ENCODE peak calls at places on chromosomes 2 and 18, in five cellular contexts. One of them, this sample, is unnamed.

GRCh38 chr2:172307800-172308199 is 119.6 kb upstream of the ITGA6 start:
- DNase-seq in esophagus muscularis mucosa: no peak
- DNase-seq in HepG2: no peak
- DNase-seq in sigmoid colon: no peak
- DNase-seq in suprapubic skin: no peak
- DNase-seq in this sample: peak

GRCh38 chr2:70922591-70923234 is 13.0 kb upstream of the ATP6V1B1 start:
- DNase-seq in esophagus muscularis mucosa: no peak
- DNase-seq in HepG2: no peak
- DNase-seq in sigmoid colon: peak
- DNase-seq in suprapubic skin: no peak
- DNase-seq in this sample: no peak

GRCh38 chr18:63237911-63238710 is 81.5 kb downstream of the BCL2 start:
- DNase-seq in esophagus muscularis mucosa: peak
- DNase-seq in HepG2: peak
- DNase-seq in sigmoid colon: no peak
- DNase-seq in suprapubic skin: no peak
- DNase-seq in this sample: peak

GRCh38 chr2:10554961-10555809 is 107.1 kb upstream of the ODC1 start:
- DNase-seq in esophagus muscularis mucosa: no peak
- DNase-seq in HepG2: no peak
- DNase-seq in sigmoid colon: no peak
- DNase-seq in suprapubic skin: peak
- DNase-seq in this sample: no peak

GRCh38 chr2:234550511-234551107 is 53.7 kb upstream of the ARL4C start:
- DNase-seq in esophagus muscularis mucosa: no peak
- DNase-seq in HepG2: peak
- DNase-seq in sigmoid colon: peak
- DNase-seq in suprapubic skin: peak
- DNase-seq in this sample: peak

GRCh38 chr2:228689049-228689448 is 507.6 kb upstream of the SPHKAP start:
- DNase-seq in esophagus muscularis mucosa: no peak
- DNase-seq in HepG2: no peak
- DNase-seq in sigmoid colon: no peak
- DNase-seq in suprapubic skin: no peak
- DNase-seq in this sample: no peak

GRCh38 chr18:8525692-8526091 is 83.5 kb upstream of the RAB12 start:
- DNase-seq in esophagus muscularis mucosa: no peak
- DNase-seq in HepG2: peak
- DNase-seq in sigmoid colon: peak
- DNase-seq in suprapubic skin: no peak
- DNase-seq in this sample: no peak

GRCh38 chr2:100606740-100607343 is 44.0 kb downstream of the PDCL3 start:
- DNase-seq in esophagus muscularis mucosa: no peak
- DNase-seq in HepG2: peak
- DNase-seq in sigmoid colon: no peak
- DNase-seq in suprapubic skin: no peak
- DNase-seq in this sample: peak

GRCh38 chr18:48583568-48583967 is 44.7 kb downstream of the CTIF start:
- DNase-seq in esophagus muscularis mucosa: no peak
- DNase-seq in HepG2: no peak
- DNase-seq in sigmoid colon: no peak
- DNase-seq in suprapubic skin: no peak
- DNase-seq in this sample: no peak

GRCh38 chr2:203341741-203342310 is 13.6 kb downstream of the ABI2 start:
- DNase-seq in esophagus muscularis mucosa: no peak
- DNase-seq in HepG2: no peak
- DNase-seq in sigmoid colon: no peak
- DNase-seq in suprapubic skin: no peak
- DNase-seq in this sample: no peak

GRCh38 chr18:29549759-29550158 is 1372.8 kb upstream of the CDH2 start:
- DNase-seq in esophagus muscularis mucosa: no peak
- DNase-seq in HepG2: no peak
- DNase-seq in sigmoid colon: no peak
- DNase-seq in suprapubic skin: no peak
- DNase-seq in this sample: no peak

GRCh38 chr2:677056-677949 is at the start of gene TMEM18:
- DNase-seq in esophagus muscularis mucosa: peak
- DNase-seq in HepG2: peak
- DNase-seq in sigmoid colon: peak
- DNase-seq in suprapubic skin: peak
- DNase-seq in this sample: peak

GRCh38 chr2:241810304-241811208 is 1.6 kb downstream of the NEU4 start:
- DNase-seq in esophagus muscularis mucosa: no peak
- DNase-seq in HepG2: no peak
- DNase-seq in sigmoid colon: peak
- DNase-seq in suprapubic skin: peak
- DNase-seq in this sample: peak

GRCh38 chr2:100733344-100734187 is 86.4 kb upstream of the NPAS2 start:
- DNase-seq in esophagus muscularis mucosa: peak
- DNase-seq in HepG2: peak
- DNase-seq in sigmoid colon: no peak
- DNase-seq in suprapubic skin: peak
- DNase-seq in this sample: no peak

GRCh38 chr18:48356909-48357631 is 52.1 kb downstream of the ZBTB7C start:
- DNase-seq in esophagus muscularis mucosa: no peak
- DNase-seq in HepG2: no peak
- DNase-seq in sigmoid colon: peak
- DNase-seq in suprapubic skin: no peak
- DNase-seq in this sample: no peak

GRCh38 chr2:235218486-235218907 is 266.7 kb downstream of the SH3BP4 start:
- DNase-seq in esophagus muscularis mucosa: peak
- DNase-seq in HepG2: no peak
- DNase-seq in sigmoid colon: no peak
- DNase-seq in suprapubic skin: no peak
- DNase-seq in this sample: no peak

GRCh38 chr2:143730950-143731254 is 601.7 kb downstream of the ARHGAP15 start:
- DNase-seq in esophagus muscularis mucosa: no peak
- DNase-seq in HepG2: no peak
- DNase-seq in sigmoid colon: no peak
- DNase-seq in suprapubic skin: no peak
- DNase-seq in this sample: no peak

GRCh38 chr2:181399046-181399445 is 58.1 kb upstream of the ITGA4 start:
- DNase-seq in esophagus muscularis mucosa: no peak
- DNase-seq in HepG2: no peak
- DNase-seq in sigmoid colon: no peak
- DNase-seq in suprapubic skin: no peak
- DNase-seq in this sample: no peak

GRCh38 chr2:181978351-181979150 is 7.1 kb upstream of the PPP1R1C start:
- DNase-seq in esophagus muscularis mucosa: no peak
- DNase-seq in HepG2: no peak
- DNase-seq in sigmoid colon: no peak
- DNase-seq in suprapubic skin: no peak
- DNase-seq in this sample: no peak

GRCh38 chr2:205372141-205372540 is 310.2 kb upstream of the NRP2 start:
- DNase-seq in esophagus muscularis mucosa: no peak
- DNase-seq in HepG2: no peak
- DNase-seq in sigmoid colon: no peak
- DNase-seq in suprapubic skin: no peak
- DNase-seq in this sample: no peak

GRCh38 chr18:69885841-69886531 is 61.7 kb downstream of the CD226 start:
- DNase-seq in esophagus muscularis mucosa: no peak
- DNase-seq in HepG2: peak
- DNase-seq in sigmoid colon: no peak
- DNase-seq in suprapubic skin: no peak
- DNase-seq in this sample: no peak

GRCh38 chr2:231685349-231686191 is 22.8 kb upstream of the PTMA start:
- DNase-seq in esophagus muscularis mucosa: no peak
- DNase-seq in HepG2: peak
- DNase-seq in sigmoid colon: no peak
- DNase-seq in suprapubic skin: no peak
- DNase-seq in this sample: no peak

GRCh38 chr2:238597638-238598528 is 171.2 kb downstream of the ASB1 start:
- DNase-seq in esophagus muscularis mucosa: peak
- DNase-seq in HepG2: no peak
- DNase-seq in sigmoid colon: no peak
- DNase-seq in suprapubic skin: no peak
- DNase-seq in this sample: no peak

GRCh38 chr2:238594796-238595749 is 168.3 kb downstream of the ASB1 start:
- DNase-seq in esophagus muscularis mucosa: peak
- DNase-seq in HepG2: no peak
- DNase-seq in sigmoid colon: no peak
- DNase-seq in suprapubic skin: no peak
- DNase-seq in this sample: no peak

GRCh38 chr2:238595750-238596570 is 169.2 kb downstream of the ASB1 start:
- DNase-seq in esophagus muscularis mucosa: peak
- DNase-seq in HepG2: no peak
- DNase-seq in sigmoid colon: no peak
- DNase-seq in suprapubic skin: no peak
- DNase-seq in this sample: no peak

GRCh38 chr2:238598802-238599530 is 172.2 kb downstream of the ASB1 start:
- DNase-seq in esophagus muscularis mucosa: peak
- DNase-seq in HepG2: no peak
- DNase-seq in sigmoid colon: no peak
- DNase-seq in suprapubic skin: no peak
- DNase-seq in this sample: no peak

DNA sequence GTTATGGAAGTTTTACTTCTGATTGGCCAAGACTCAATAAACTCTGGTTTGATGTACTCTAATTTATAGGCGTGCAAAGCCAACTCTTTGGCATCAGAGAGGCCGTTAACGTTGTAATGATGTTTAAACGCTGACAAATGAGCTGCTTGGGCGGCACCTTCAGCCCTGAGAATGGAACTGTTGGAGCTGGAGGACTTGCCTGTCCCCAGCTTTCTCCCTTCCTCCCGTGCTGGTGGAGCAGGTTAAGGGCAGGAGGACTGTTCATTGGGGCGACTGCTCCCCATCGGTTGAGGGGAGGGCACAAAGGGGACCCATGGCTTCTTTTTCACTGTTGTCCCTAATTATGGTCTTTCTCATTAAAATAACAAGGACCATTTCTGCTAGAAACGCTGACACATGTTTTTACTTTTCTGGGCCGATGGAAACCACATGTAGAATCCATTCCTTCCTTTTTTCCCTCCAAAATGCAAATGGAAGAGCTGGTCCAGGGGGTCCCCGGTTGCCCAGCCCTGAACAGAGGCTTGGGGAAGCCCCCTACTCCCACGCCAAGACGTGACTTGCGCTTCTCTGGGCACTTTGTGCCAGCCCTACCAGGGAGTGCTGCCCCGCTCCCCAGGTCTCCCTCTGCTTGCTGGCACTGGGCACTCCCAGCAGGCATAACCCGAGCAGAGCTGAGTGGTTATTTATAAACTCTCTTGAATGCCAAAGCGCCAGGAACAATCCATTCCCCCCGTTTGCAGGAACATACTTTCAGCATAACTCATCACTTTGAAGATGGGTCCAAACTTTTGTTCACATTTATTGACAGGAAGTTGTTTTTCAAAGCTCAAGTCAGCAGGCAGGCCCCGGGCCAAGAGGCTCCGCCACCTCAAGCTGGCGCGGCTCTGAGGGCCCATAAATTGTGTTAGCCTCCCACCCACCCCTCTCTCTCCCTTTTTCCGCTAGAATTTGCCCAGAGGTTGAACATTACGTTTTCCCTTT is 170.1 kb downstream of the ASB1 start:
- DNase-seq in esophagus muscularis mucosa: peak
- DNase-seq in HepG2: peak
- DNase-seq in sigmoid colon: peak
- DNase-seq in suprapubic skin: no peak
- DNase-seq in this sample: peak
- TF ChIP-seq EP300 in esophagus muscularis mucosa: peak
- TF ChIP-seq EP300 in HepG2: no peak
- TF ChIP-seq EP300 in sigmoid colon: peak
- TF ChIP-seq EP300 in suprapubic skin: peak
- TF ChIP-seq EP300 in this sample: peak

DNA sequence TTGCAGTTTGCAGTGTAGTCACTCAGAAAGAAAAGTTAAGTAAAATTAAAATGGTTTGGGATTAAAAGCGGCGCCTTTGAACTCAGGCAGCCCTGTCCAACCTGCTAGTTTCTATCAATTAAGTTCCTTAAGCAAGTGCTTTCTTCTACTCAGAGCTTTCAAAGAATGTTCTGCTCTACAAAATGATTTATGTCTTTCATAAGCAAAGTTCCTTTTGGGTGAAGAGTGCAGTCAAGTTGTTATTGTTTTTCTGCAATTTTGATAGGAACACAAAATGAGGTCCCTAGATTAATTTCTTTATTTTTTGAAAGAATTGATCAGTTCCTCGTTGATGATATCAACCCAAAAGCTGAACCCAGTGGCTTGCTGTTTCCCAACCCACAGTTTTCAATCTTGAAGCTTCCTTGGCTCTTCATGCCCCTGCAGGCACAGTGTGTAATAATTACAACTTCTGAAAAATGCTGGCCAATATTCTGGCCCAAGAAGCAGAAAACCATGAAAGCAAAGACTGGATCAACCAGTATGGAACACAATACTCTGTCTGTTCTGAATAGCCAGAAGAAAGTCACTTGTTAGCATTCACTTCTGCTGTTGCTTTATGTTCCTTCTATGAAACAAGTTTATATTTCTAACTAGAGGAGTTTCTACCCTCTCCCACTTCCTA is 89.1 kb downstream of the TGIF1 start:
- DNase-seq in esophagus muscularis mucosa: no peak
- DNase-seq in HepG2: no peak
- DNase-seq in sigmoid colon: no peak
- DNase-seq in suprapubic skin: no peak
- DNase-seq in this sample: no peak
- TF ChIP-seq EP300 in esophagus muscularis mucosa: no peak
- TF ChIP-seq EP300 in HepG2: no peak
- TF ChIP-seq EP300 in sigmoid colon: no peak
- TF ChIP-seq EP300 in suprapubic skin: no peak
- TF ChIP-seq EP300 in this sample: no peak

GRCh38 chr18:43627833-43628370 is 350.6 kb upstream of the SYT4 start:
- DNase-seq in esophagus muscularis mucosa: no peak
- DNase-seq in HepG2: no peak
- DNase-seq in sigmoid colon: no peak
- DNase-seq in suprapubic skin: no peak
- DNase-seq in this sample: no peak

GRCh38 chr18:43620936-43621335 is 343.6 kb upstream of the SYT4 start:
- DNase-seq in esophagus muscularis mucosa: no peak
- DNase-seq in HepG2: peak
- DNase-seq in sigmoid colon: no peak
- DNase-seq in suprapubic skin: no peak
- DNase-seq in this sample: no peak

GRCh38 chr18:43625582-43625981 is 348.3 kb upstream of the SYT4 start:
- DNase-seq in esophagus muscularis mucosa: no peak
- DNase-seq in HepG2: no peak
- DNase-seq in sigmoid colon: no peak
- DNase-seq in suprapubic skin: no peak
- DNase-seq in this sample: no peak

DNA sequence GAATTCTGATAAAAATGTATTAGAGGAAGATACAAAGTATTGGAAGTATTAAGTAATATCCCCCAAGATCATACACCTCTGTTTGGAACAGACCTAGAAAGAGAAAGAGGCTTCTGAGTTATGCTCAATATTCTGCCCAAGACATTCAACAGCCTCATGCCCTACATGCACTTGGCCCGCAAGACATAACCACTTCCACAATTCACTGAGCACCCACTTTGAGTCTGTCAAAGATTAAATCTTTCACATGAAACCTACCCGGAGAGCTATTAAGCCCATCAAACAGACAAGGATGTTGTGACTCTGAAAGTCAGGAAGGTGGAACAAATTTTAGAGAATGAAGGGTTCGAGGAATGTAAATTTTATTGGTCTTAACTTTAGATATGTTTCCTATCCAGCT is 344.7 kb upstream of the SYT4 start:
- DNase-seq in esophagus muscularis mucosa: no peak
- DNase-seq in HepG2: no peak
- DNase-seq in sigmoid colon: no peak
- DNase-seq in suprapubic skin: no peak
- DNase-seq in this sample: no peak
- TF ChIP-seq EP300 in esophagus muscularis mucosa: no peak
- TF ChIP-seq EP300 in HepG2: no peak
- TF ChIP-seq EP300 in sigmoid colon: no peak
- TF ChIP-seq EP300 in suprapubic skin: no peak
- TF ChIP-seq EP300 in this sample: no peak

GRCh38 chr2:28390857-28391563 is 1.6 kb upstream of the FOSL2 start:
- DNase-seq in esophagus muscularis mucosa: peak
- DNase-seq in HepG2: no peak
- DNase-seq in sigmoid colon: peak
- DNase-seq in suprapubic skin: peak
- DNase-seq in this sample: peak
- TF ChIP-seq EP300 in esophagus muscularis mucosa: peak
- TF ChIP-seq EP300 in HepG2: no peak
- TF ChIP-seq EP300 in sigmoid colon: peak
- TF ChIP-seq EP300 in suprapubic skin: peak
- TF ChIP-seq EP300 in this sample: peak